ENCODE peak calls at places on chromosomes 2 and 18, in seven cellular contexts. L is nephron progenitor cell; J is left ventricle myocardium inferior; O is IMR-90; H is astrocyte of the spinal cord; E is adrenal gland; R is CD4-positive, alpha-beta T cell. Z is an unnamed sample.

GRCh38 chr2:9333591-9334171 is 89.6 kb downstream of the ITGB1BP1 start:
- DNase-seq in L (peak), J (peak), O (peak), H (peak), E (peak), R (no peak), Z (peak)

GRCh38 chr2:60002158-60002867 is 551.1 kb downstream of the BCL11A start:
- DNase-seq in L (peak), J (no peak), O (no peak), H (no peak), E (no peak), R (no peak), Z (no peak)

GRCh38 chr2:41847744-41848441 is 199.9 kb upstream of the PKDCC start:
- DNase-seq in L (no peak), J (no peak), O (peak), H (no peak), E (peak), R (no peak), Z (no peak)

GRCh38 chr2:222813177-222813843 is 47.5 kb upstream of the ACSL3 start:
- DNase-seq in L (no peak), J (no peak), O (no peak), H (no peak), E (no peak), R (no peak), Z (no peak)

GRCh38 chr2:182542501-182543258 is 115.8 kb upstream of the PDE1A start:
- DNase-seq in L (no peak), J (no peak), O (peak), H (peak), E (no peak), R (no peak), Z (no peak)

GRCh38 chr2:11830708-11831301 is 84.4 kb downstream of the LPIN1 start:
- DNase-seq in L (no peak), J (no peak), O (no peak), H (no peak), E (no peak), R (no peak), Z (no peak)

GRCh38 chr2:150325656-150326055 is 161.8 kb downstream of the RND3 start:
- DNase-seq in L (no peak), J (no peak), O (peak), H (no peak), E (no peak), R (no peak), Z (no peak)

GRCh38 chr18:42929857-42930256 is 185.6 kb downstream of the RIT2 start:
- DNase-seq in L (no peak), J (no peak), O (no peak), H (peak), E (no peak), R (no peak), Z (no peak)

GRCh38 chr2:71930073-71930681 is 217.5 kb downstream of the CYP26B1 start:
- DNase-seq in L (no peak), J (no peak), O (no peak), H (no peak), E (peak), R (no peak), Z (peak)

GRCh38 chr18:46416706-46417638 is 240.0 kb downstream of the LOXHD1 start:
- DNase-seq in L (no peak), J (no peak), O (no peak), H (no peak), E (no peak), R (no peak), Z (no peak)

GRCh38 chr2:241560883-241561474 is 2.4 kb downstream of the BOK start:
- DNase-seq in L (no peak), J (no peak), O (peak), H (no peak), E (peak), R (no peak), Z (no peak)

GRCh38 chr2:134670955-134671354 is 47.8 kb downstream of the TMEM163 start:
- DNase-seq in L (no peak), J (peak), O (no peak), H (no peak), E (peak), R (no peak), Z (no peak)

GRCh38 chr2:216006164-216006663 is 7.1 kb downstream of the MREG start:
- DNase-seq in L (no peak), J (no peak), O (no peak), H (no peak), E (peak), R (no peak), Z (no peak)

GRCh38 chr2:227848586-227848985 is 22.8 kb upstream of the DAW1 start:
- DNase-seq in L (no peak), J (no peak), O (no peak), H (no peak), E (no peak), R (no peak), Z (no peak)

GRCh38 chr2:30266051-30266621 is 34.8 kb downstream of the LBH start:
- DNase-seq in L (no peak), J (no peak), O (no peak), H (no peak), E (peak), R (peak), Z (no peak)

GRCh38 chr2:218010838-218011616 is 8.2 kb upstream of the TNS1 start:
- DNase-seq in L (no peak), J (no peak), O (no peak), H (no peak), E (no peak), R (no peak), Z (no peak)

GRCh38 chr2:55482186-55482945 is 37.2 kb upstream of the CFAP36 start:
- DNase-seq in L (no peak), J (no peak), O (peak), H (peak), E (no peak), R (no peak), Z (no peak)

GRCh38 chr18:41972067-41973000 is 17.3 kb downstream of the PIK3C3 start:
- DNase-seq in L (no peak), J (no peak), O (no peak), H (peak), E (no peak), R (no peak), Z (no peak)

GRCh38 chr2:9497017-9497416 is 22.7 kb downstream of the IAH1 start:
- DNase-seq in L (no peak), J (no peak), O (no peak), H (no peak), E (no peak), R (no peak), Z (no peak)

GRCh38 chr18:2981212-2981728 is 31.7 kb downstream of the LPIN2 start:
- DNase-seq in L (no peak), J (no peak), O (peak), H (peak), E (no peak), R (no peak), Z (peak)

GRCh38 chr2:71892132-71892730 is 255.4 kb downstream of the CYP26B1 start:
- DNase-seq in L (no peak), J (no peak), O (no peak), H (no peak), E (peak), R (no peak), Z (no peak)

GRCh38 chr2:234202601-234203000 is 152.1 kb downstream of the SPP2 start:
- DNase-seq in L (no peak), J (no peak), O (no peak), H (no peak), E (no peak), R (no peak), Z (no peak)

GRCh38 chr2:178271629-178272333 is 77.5 kb downstream of the OSBPL6 start:
- DNase-seq in L (no peak), J (peak), O (peak), H (peak), E (peak), R (no peak), Z (no peak)

GRCh38 chr18:56120781-56121180 is 517.6 kb downstream of the TXNL1 start:
- DNase-seq in L (no peak), J (no peak), O (no peak), H (no peak), E (no peak), R (no peak), Z (no peak)

DNA sequence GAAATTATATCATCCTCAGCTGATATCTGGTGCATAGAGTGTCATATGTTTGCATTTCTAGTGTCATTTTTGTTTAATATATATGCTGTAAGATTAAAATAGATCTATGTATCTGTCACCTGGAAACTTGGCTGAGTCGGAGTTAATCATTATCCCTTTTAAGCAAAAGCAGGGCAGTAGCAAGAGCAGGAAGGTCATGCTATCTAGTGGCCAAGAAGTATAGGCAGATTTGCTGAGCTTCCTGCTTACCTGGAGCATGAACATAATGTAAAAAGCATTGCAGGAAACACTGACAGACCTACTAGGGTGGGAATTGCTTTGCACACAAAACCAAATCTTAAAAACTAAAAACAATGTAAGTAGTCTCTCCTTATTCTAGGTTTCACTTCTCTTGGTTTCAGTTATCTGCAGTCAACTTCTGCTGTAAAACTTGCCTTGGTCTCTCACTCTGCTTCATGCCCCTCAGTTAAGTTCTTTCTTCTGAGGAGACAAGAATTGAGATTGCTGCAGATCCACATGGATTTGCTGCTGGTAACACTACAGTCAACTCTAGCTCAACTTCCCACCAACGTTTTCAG is 295.3 kb downstream of the CDH7 start:
- DNase-seq in L (no peak), J (no peak), O (no peak), H (no peak), E (no peak), R (no peak), Z (no peak)
- TF ChIP-seq CTCF in L (no peak), J (no peak), O (no peak), H (no peak), E (no peak), R (no peak), Z (no peak)

GRCh38 chr18:47513614-47514013 is 262.2 kb upstream of the SKOR2 start:
- DNase-seq in L (no peak), J (no peak), O (no peak), H (no peak), E (no peak), R (no peak), Z (no peak)
- TF ChIP-seq CTCF in L (no peak), J (no peak), O (no peak), H (no peak), E (no peak), R (no peak), Z (no peak)

DNA sequence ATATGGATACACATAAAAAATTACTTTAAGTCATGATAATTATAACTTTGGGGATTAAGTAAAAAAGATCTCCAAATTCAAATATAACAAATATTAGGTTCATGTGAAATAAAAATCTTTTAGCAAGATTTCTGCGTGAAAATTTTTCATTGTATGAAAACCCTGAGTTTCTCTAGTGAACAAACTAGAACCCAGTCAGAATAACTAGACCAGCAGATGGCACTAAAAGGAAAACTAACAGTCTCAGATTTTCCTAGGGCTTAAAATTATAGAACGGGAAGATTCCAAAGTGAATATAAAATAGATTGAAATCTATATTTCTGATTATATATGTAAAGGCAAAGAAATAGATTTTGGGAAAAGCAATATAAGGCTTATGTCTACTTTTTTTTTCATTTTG is 43.3 kb downstream of the TMEM200C start:
- DNase-seq in L (no peak), J (no peak), O (no peak), H (no peak), E (no peak), R (no peak), Z (no peak)
- TF ChIP-seq CTCF in L (no peak), J (no peak), O (peak), H (peak), E (no peak), R (no peak), Z (peak)

DNA sequence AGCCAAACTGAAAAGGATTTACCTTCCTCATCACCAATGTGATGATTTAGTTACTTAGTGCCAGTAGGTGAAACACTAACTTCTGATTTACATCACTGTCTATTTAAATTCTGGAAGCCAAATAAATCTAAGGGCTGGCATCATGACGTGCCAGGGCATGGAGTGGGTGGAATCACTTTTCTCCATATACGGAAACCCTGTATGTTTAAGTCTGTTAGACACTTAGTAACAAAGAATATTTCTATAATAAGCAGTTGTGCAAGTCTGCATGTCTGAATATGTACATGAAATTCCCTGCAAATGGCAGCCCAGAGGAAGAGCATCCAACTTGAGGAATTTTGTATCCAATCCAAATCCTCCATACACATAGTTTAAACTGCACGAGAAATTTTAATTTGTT is 243.1 kb upstream of the SMAD7 start:
- DNase-seq in L (no peak), J (no peak), O (no peak), H (no peak), E (no peak), R (no peak), Z (no peak)
- TF ChIP-seq CTCF in L (no peak), J (no peak), O (no peak), H (no peak), E (no peak), R (no peak), Z (no peak)

GRCh38 chr2:239401450-239402227 is 819 bp upstream of the HDAC4 start:
- DNase-seq in L (peak), J (peak), O (peak), H (peak), E (peak), R (peak), Z (peak)
- TF ChIP-seq CTCF in L (no peak), J (peak), O (no peak), H (no peak), E (no peak), R (no peak), Z (no peak)

GRCh38 chr2:117537030-117537429 is 277.5 kb upstream of the DDX18 start:
- DNase-seq in L (no peak), J (no peak), O (no peak), H (no peak), E (no peak), R (no peak), Z (no peak)

DNA sequence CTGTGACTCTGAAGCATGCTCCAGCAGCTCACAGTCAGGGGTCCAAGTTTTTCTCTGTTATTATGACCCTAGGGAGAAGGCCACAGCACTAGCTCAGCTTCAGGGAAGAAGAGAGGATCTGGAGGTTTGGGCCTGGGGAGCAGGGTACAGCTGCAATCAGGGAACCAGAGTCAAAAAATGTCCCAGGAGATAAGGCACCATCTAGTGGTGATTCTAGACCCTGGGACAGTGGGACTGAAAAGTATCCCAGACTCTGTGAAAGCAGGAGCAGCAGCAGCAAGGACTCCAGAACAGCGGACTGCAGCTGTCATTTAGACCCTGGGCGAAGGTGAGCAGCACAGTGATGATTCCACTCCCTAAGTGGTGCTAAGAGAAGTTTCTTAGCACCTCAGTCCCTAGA is 278.4 kb upstream of the DDX18 start:
- DNase-seq in L (peak), J (no peak), O (no peak), H (no peak), E (no peak), R (no peak), Z (no peak)
- TF ChIP-seq CTCF in L (peak), J (peak), O (no peak), H (peak), E (no peak), R (no peak), Z (peak)

GRCh38 chr2:154170400-154170799 is 298.7 kb downstream of the GALNT13 start:
- DNase-seq in L (no peak), J (no peak), O (no peak), H (no peak), E (no peak), R (no peak), Z (no peak)

GRCh38 chr2:154173919-154174318 is 302.2 kb downstream of the GALNT13 start:
- DNase-seq in L (no peak), J (no peak), O (no peak), H (no peak), E (no peak), R (no peak), Z (no peak)

GRCh38 chr2:154173164-154173563 is 301.4 kb downstream of the GALNT13 start:
- DNase-seq in L (no peak), J (no peak), O (no peak), H (no peak), E (no peak), R (no peak), Z (no peak)
- TF ChIP-seq CTCF in L (no peak), J (no peak), O (no peak), H (no peak), E (no peak), R (no peak), Z (no peak)

GRCh38 chr2:171568085-171568484 is 45.8 kb downstream of the CYBRD1 start:
- DNase-seq in L (no peak), J (no peak), O (no peak), H (no peak), E (no peak), R (no peak), Z (no peak)
- TF ChIP-seq CTCF in L (no peak), J (no peak), O (no peak), H (peak), E (no peak), R (no peak), Z (peak)